ENCODE peak calls at places on chromosome 21, in ten cellular contexts. One of them, this sample, is unnamed.

GRCh38 chr21:37182222-37182621 is 84.9 kb downstream of the VPS26C start:
- DNase-seq in activated CD8-positive, alpha-beta T cell treated with anti-CD3 and anti-CD28 coated beads for 36 hours: no peak
- DNase-seq in left colon: no peak
- DNase-seq in PC-3: no peak
- DNase-seq in cardiac fibroblast: no peak
- DNase-seq in T1000: no peak
- DNase-seq in NCI-H1105: no peak
- DNase-seq in EL: no peak
- DNase-seq in GM10248: no peak
- DNase-seq in G401: no peak
- DNase-seq in this sample: no peak

GRCh38 chr21:44354001-44354405 is 582 bp downstream of the TRPM2 start:
- DNase-seq in activated CD8-positive, alpha-beta T cell treated with anti-CD3 and anti-CD28 coated beads for 36 hours: no peak
- DNase-seq in left colon: no peak
- DNase-seq in PC-3: no peak
- DNase-seq in cardiac fibroblast: peak
- DNase-seq in T1000: no peak
- DNase-seq in NCI-H1105: no peak
- DNase-seq in EL: no peak
- DNase-seq in GM10248: no peak
- DNase-seq in G401: no peak
- DNase-seq in this sample: no peak

GRCh38 chr21:16420086-16420724 is 690.4 kb downstream of the USP25 start:
- DNase-seq in activated CD8-positive, alpha-beta T cell treated with anti-CD3 and anti-CD28 coated beads for 36 hours: no peak
- DNase-seq in left colon: no peak
- DNase-seq in PC-3: no peak
- DNase-seq in cardiac fibroblast: peak
- DNase-seq in T1000: no peak
- DNase-seq in NCI-H1105: peak
- DNase-seq in EL: peak
- DNase-seq in GM10248: no peak
- DNase-seq in G401: peak
- DNase-seq in this sample: no peak

GRCh38 chr21:45536301-45537081 is 5.7 kb downstream of the SLC19A1 start:
- DNase-seq in activated CD8-positive, alpha-beta T cell treated with anti-CD3 and anti-CD28 coated beads for 36 hours: no peak
- DNase-seq in left colon: peak
- DNase-seq in PC-3: no peak
- DNase-seq in cardiac fibroblast: no peak
- DNase-seq in T1000: no peak
- DNase-seq in NCI-H1105: no peak
- DNase-seq in EL: no peak
- DNase-seq in GM10248: no peak
- DNase-seq in G401: peak
- DNase-seq in this sample: no peak

GRCh38 chr21:35053356-35054096 is 4.4 kb upstream of the RUNX1 start:
- DNase-seq in activated CD8-positive, alpha-beta T cell treated with anti-CD3 and anti-CD28 coated beads for 36 hours: no peak
- DNase-seq in left colon: no peak
- DNase-seq in PC-3: no peak
- DNase-seq in cardiac fibroblast: no peak
- DNase-seq in T1000: no peak
- DNase-seq in NCI-H1105: no peak
- DNase-seq in EL: no peak
- DNase-seq in GM10248: no peak
- DNase-seq in G401: no peak
- DNase-seq in this sample: no peak

GRCh38 chr21:42591170-42591869 is 62.1 kb upstream of the PDE9A start:
- DNase-seq in activated CD8-positive, alpha-beta T cell treated with anti-CD3 and anti-CD28 coated beads for 36 hours: no peak
- DNase-seq in left colon: no peak
- DNase-seq in PC-3: no peak
- DNase-seq in cardiac fibroblast: no peak
- DNase-seq in T1000: no peak
- DNase-seq in NCI-H1105: no peak
- DNase-seq in EL: no peak
- DNase-seq in GM10248: no peak
- DNase-seq in G401: no peak
- DNase-seq in this sample: no peak

GRCh38 chr21:32562426-32562825 is 22.9 kb downstream of the TCP10L start:
- DNase-seq in activated CD8-positive, alpha-beta T cell treated with anti-CD3 and anti-CD28 coated beads for 36 hours: peak
- DNase-seq in left colon: no peak
- DNase-seq in PC-3: no peak
- DNase-seq in cardiac fibroblast: peak
- DNase-seq in T1000: no peak
- DNase-seq in NCI-H1105: no peak
- DNase-seq in EL: peak
- DNase-seq in GM10248: no peak
- DNase-seq in G401: no peak
- DNase-seq in this sample: no peak

GRCh38 chr21:15843766-15844165 is 114.0 kb downstream of the USP25 start:
- DNase-seq in activated CD8-positive, alpha-beta T cell treated with anti-CD3 and anti-CD28 coated beads for 36 hours: no peak
- DNase-seq in left colon: no peak
- DNase-seq in PC-3: no peak
- DNase-seq in cardiac fibroblast: no peak
- DNase-seq in T1000: no peak
- DNase-seq in NCI-H1105: no peak
- DNase-seq in EL: no peak
- DNase-seq in GM10248: no peak
- DNase-seq in G401: no peak
- DNase-seq in this sample: no peak

GRCh38 chr21:42701706-42702456 is 48.5 kb downstream of the PDE9A start:
- DNase-seq in activated CD8-positive, alpha-beta T cell treated with anti-CD3 and anti-CD28 coated beads for 36 hours: no peak
- DNase-seq in left colon: no peak
- DNase-seq in PC-3: no peak
- DNase-seq in cardiac fibroblast: no peak
- DNase-seq in T1000: no peak
- DNase-seq in NCI-H1105: no peak
- DNase-seq in EL: no peak
- DNase-seq in GM10248: no peak
- DNase-seq in G401: no peak
- DNase-seq in this sample: no peak

GRCh38 chr21:37198989-37199924 is 67.9 kb downstream of the VPS26C start:
- DNase-seq in activated CD8-positive, alpha-beta T cell treated with anti-CD3 and anti-CD28 coated beads for 36 hours: no peak
- DNase-seq in left colon: no peak
- DNase-seq in PC-3: peak
- DNase-seq in cardiac fibroblast: peak
- DNase-seq in T1000: peak
- DNase-seq in NCI-H1105: no peak
- DNase-seq in EL: peak
- DNase-seq in GM10248: no peak
- DNase-seq in G401: no peak
- DNase-seq in this sample: no peak

GRCh38 chr21:36029309-36029708 is 31.0 kb downstream of the SETD4 start:
- DNase-seq in activated CD8-positive, alpha-beta T cell treated with anti-CD3 and anti-CD28 coated beads for 36 hours: no peak
- DNase-seq in left colon: no peak
- DNase-seq in PC-3: no peak
- DNase-seq in cardiac fibroblast: no peak
- DNase-seq in T1000: no peak
- DNase-seq in NCI-H1105: no peak
- DNase-seq in EL: no peak
- DNase-seq in GM10248: no peak
- DNase-seq in G401: no peak
- DNase-seq in this sample: no peak

GRCh38 chr21:36436829-36437744 is 42.8 kb downstream of the CLDN14 start:
- DNase-seq in activated CD8-positive, alpha-beta T cell treated with anti-CD3 and anti-CD28 coated beads for 36 hours: no peak
- DNase-seq in left colon: no peak
- DNase-seq in PC-3: no peak
- DNase-seq in cardiac fibroblast: peak
- DNase-seq in T1000: no peak
- DNase-seq in NCI-H1105: no peak
- DNase-seq in EL: no peak
- DNase-seq in GM10248: no peak
- DNase-seq in G401: no peak
- DNase-seq in this sample: no peak

GRCh38 chr21:34808569-34809204 is 139.9 kb downstream of the CLIC6 start:
- DNase-seq in activated CD8-positive, alpha-beta T cell treated with anti-CD3 and anti-CD28 coated beads for 36 hours: no peak
- DNase-seq in left colon: no peak
- DNase-seq in PC-3: no peak
- DNase-seq in cardiac fibroblast: peak
- DNase-seq in T1000: no peak
- DNase-seq in NCI-H1105: no peak
- DNase-seq in EL: peak
- DNase-seq in GM10248: no peak
- DNase-seq in G401: no peak
- DNase-seq in this sample: no peak

GRCh38 chr21:41957991-41958766 is 4.4 kb upstream of the C2CD2 start:
- DNase-seq in activated CD8-positive, alpha-beta T cell treated with anti-CD3 and anti-CD28 coated beads for 36 hours: no peak
- DNase-seq in left colon: peak
- DNase-seq in PC-3: peak
- DNase-seq in cardiac fibroblast: peak
- DNase-seq in T1000: peak
- DNase-seq in NCI-H1105: peak
- DNase-seq in EL: peak
- DNase-seq in GM10248: no peak
- DNase-seq in G401: peak
- DNase-seq in this sample: no peak

GRCh38 chr21:35106246-35106835 is 57.2 kb upstream of the RUNX1 start:
- DNase-seq in activated CD8-positive, alpha-beta T cell treated with anti-CD3 and anti-CD28 coated beads for 36 hours: no peak
- DNase-seq in left colon: no peak
- DNase-seq in PC-3: no peak
- DNase-seq in cardiac fibroblast: no peak
- DNase-seq in T1000: no peak
- DNase-seq in NCI-H1105: no peak
- DNase-seq in EL: no peak
- DNase-seq in GM10248: no peak
- DNase-seq in G401: no peak
- DNase-seq in this sample: no peak